ENCODE peak calls at places on chromosomes 6 and 20, in seven cellular contexts. N is D341Med, P is right atrium auricular region, A is naive B cell, K is pancreas, E is iPS-NIHi11, O is ecto neural progenitor cell. T is an unnamed sample.

GRCh38 chr6:34836451-34836850 is 44.6 kb downstream of the BLTP3A start:
- DNase-seq in A (no peak), E (no peak), O (no peak), K (no peak), P (no peak), N (no peak), T (peak)

GRCh38 chr6:626236-626635 is 30.7 kb downstream of the HUS1B start:
- DNase-seq in A (no peak), N (no peak), P (no peak), O (no peak), E (no peak), K (no peak), T (peak)

GRCh38 chr6:109687271-109687721 is 3.7 kb downstream of the AK9 start:
- DNase-seq in A (no peak), E (no peak), P (peak), O (no peak), N (no peak), K (no peak), T (peak)

GRCh38 chr20:7930386-7930785 is 9.9 kb downstream of the HAO1 start:
- DNase-seq in A (no peak), E (no peak), P (no peak), O (no peak), N (no peak), K (no peak), T (no peak)

GRCh38 chr6:110412258-110412839 is 3.0 kb downstream of the DDO start:
- DNase-seq in O (no peak), P (no peak), N (no peak), K (no peak), E (no peak), A (no peak), T (peak)

GRCh38 chr6:27209167-27209566 is 38.3 kb upstream of the PRSS16 start:
- DNase-seq in K (no peak), N (no peak), E (no peak), P (no peak), O (no peak), A (no peak), T (no peak)

GRCh38 chr6:72865467-72865866 is 243.6 kb downstream of the KCNQ5 start:
- DNase-seq in O (no peak), E (no peak), P (no peak), N (peak), K (no peak), A (no peak), T (no peak)

GRCh38 chr6:3603443-3604130 is 146.7 kb upstream of the SLC22A23 start:
- DNase-seq in A (no peak), O (no peak), N (no peak), K (no peak), P (no peak), E (no peak), T (peak)

GRCh38 chr6:118804091-118804490 is 89.9 kb upstream of the ASF1A start:
- DNase-seq in A (no peak), N (no peak), K (no peak), E (no peak), P (no peak), O (no peak), T (no peak)

GRCh38 chr6:63963756-63964315 is 328.2 kb downstream of the PHF3 start:
- DNase-seq in O (no peak), P (no peak), E (no peak), A (no peak), K (no peak), N (peak), T (no peak)

GRCh38 chr20:5642155-5642981 is 107.8 kb upstream of the SHLD1 start:
- DNase-seq in E (no peak), A (no peak), K (no peak), N (no peak), P (peak), O (no peak), T (peak)

GRCh38 chr6:28977351-28978136 is 27.6 kb downstream of the ZNF311 start:
- DNase-seq in N (no peak), A (peak), P (no peak), E (peak), O (no peak), K (no peak), T (peak)

GRCh38 chr6:20629509-20629908 is 95.3 kb downstream of the CDKAL1 start:
- DNase-seq in O (no peak), K (no peak), A (no peak), P (no peak), N (no peak), E (peak), T (no peak)

GRCh38 chr6:162109466-162110040 is 618.0 kb downstream of the PRKN start:
- DNase-seq in A (no peak), P (no peak), E (no peak), O (no peak), N (no peak), K (no peak), T (no peak)

GRCh38 chr6:158188591-158188990 is 20.4 kb downstream of the GTF2H5 start:
- DNase-seq in N (no peak), P (no peak), E (no peak), O (no peak), K (no peak), A (no peak), T (no peak)

GRCh38 chr20:33211817-33212424 is 5.2 kb upstream of the BPIFA3 start:
- DNase-seq in N (peak), P (no peak), A (no peak), E (peak), O (peak), K (peak), T (peak)

GRCh38 chr6:37783025-37783825 is 36.3 kb upstream of the ZFAND3 start:
- DNase-seq in P (no peak), O (peak), E (peak), N (peak), A (no peak), K (peak), T (peak)

GRCh38 chr20:35302421-35303335 is 10.5 kb upstream of the FAM83C start:
- DNase-seq in O (no peak), P (no peak), E (no peak), N (no peak), A (no peak), K (no peak), T (no peak)

GRCh38 chr20:3616250-3616649 is 46.9 kb downstream of the GFRA4 start:
- DNase-seq in P (no peak), E (peak), N (no peak), O (no peak), A (no peak), K (no peak), T (no peak)

GRCh38 chr6:157941101-157941863 is 40.4 kb upstream of the SYNJ2 start:
- DNase-seq in N (no peak), E (no peak), P (no peak), K (no peak), A (no peak), O (no peak), T (no peak)

GRCh38 chr6:21386744-21387143 is 206.8 kb upstream of the SOX4 start:
- DNase-seq in P (no peak), E (no peak), A (no peak), N (no peak), K (no peak), O (no peak), T (no peak)

GRCh38 chr20:41476013-41476441 is 109.4 kb upstream of the EMILIN3 start:
- DNase-seq in P (no peak), A (no peak), O (no peak), N (no peak), E (no peak), K (no peak), T (peak)

GRCh38 chr20:4985658-4986057 is 15.7 kb downstream of the SLC23A2 start:
- DNase-seq in O (no peak), E (no peak), A (peak), N (no peak), P (no peak), K (no peak), T (peak)

GRCh38 chr6:2305951-2306350 is 60.5 kb upstream of the GMDS start:
- DNase-seq in P (no peak), A (no peak), N (no peak), K (no peak), O (no peak), E (no peak), T (no peak)

GRCh38 chr20:50003253-50003656 is 20.5 kb downstream of the SNAI1 start:
- DNase-seq in P (peak), K (no peak), A (no peak), O (no peak), N (no peak), E (no peak), T (peak)

GRCh38 chr20:11267131-11267761 is 593.4 kb upstream of the JAG1 start:
- DNase-seq in A (no peak), K (no peak), E (peak), N (no peak), P (peak), O (no peak), T (peak)

T was measured in RPMI7951.